ENCODE peak calls at places on chromosomes 7 and 10, in six cellular contexts. One of them, this sample, is unnamed.

GRCh38 chr10:16904619-16905018 is 87.4 kb upstream of the RSU1 start:
- DNase-seq in body of pancreas: no peak
- DNase-seq in A549: no peak
- DNase-seq in NB4: peak; percentile 66
- DNase-seq in Peyer's patch: no peak
- DNase-seq in stomach: no peak
- DNase-seq in this sample: no peak

GRCh38 chr7:48899932-48900331 is 24.4 kb upstream of the CDC14C start:
- DNase-seq in body of pancreas: no peak
- DNase-seq in A549: no peak
- DNase-seq in NB4: no peak
- DNase-seq in Peyer's patch: no peak
- DNase-seq in stomach: no peak
- DNase-seq in this sample: no peak

GRCh38 chr7:4797858-4798705 is 22.7 kb downstream of the AP5Z1 start:
- DNase-seq in body of pancreas: peak; percentile 63
- DNase-seq in A549: peak; percentile 73
- DNase-seq in NB4: peak; percentile 74
- DNase-seq in Peyer's patch: peak; percentile 24
- DNase-seq in stomach: peak; percentile 48
- DNase-seq in this sample: no peak

GRCh38 chr7:122166260-122166659 is 22.2 kb upstream of the AASS start:
- DNase-seq in body of pancreas: no peak
- DNase-seq in A549: no peak
- DNase-seq in NB4: no peak
- DNase-seq in Peyer's patch: no peak
- DNase-seq in stomach: no peak
- DNase-seq in this sample: no peak

GRCh38 chr7:97002555-97003261 is 2.6 kb upstream of the DLX6 start:
- DNase-seq in body of pancreas: no peak
- DNase-seq in A549: no peak
- DNase-seq in NB4: no peak
- DNase-seq in Peyer's patch: no peak
- DNase-seq in stomach: no peak
- DNase-seq in this sample: no peak

GRCh38 chr10:119409906-119410305 is 132.6 kb downstream of the RGS10 start:
- DNase-seq in body of pancreas: peak; percentile 22
- DNase-seq in A549: no peak
- DNase-seq in NB4: no peak
- DNase-seq in Peyer's patch: no peak
- DNase-seq in stomach: peak; percentile 58
- DNase-seq in this sample: no peak

GRCh38 chr7:108129018-108129965 is 869 bp downstream of the LAMB4 start:
- DNase-seq in body of pancreas: no peak
- DNase-seq in A549: no peak
- DNase-seq in NB4: no peak
- DNase-seq in Peyer's patch: no peak
- DNase-seq in stomach: no peak
- DNase-seq in this sample: no peak

GRCh38 chr10:68333452-68333851 is 724 bp upstream of the PBLD start:
- DNase-seq in body of pancreas: no peak
- DNase-seq in A549: no peak
- DNase-seq in NB4: no peak
- DNase-seq in Peyer's patch: no peak
- DNase-seq in stomach: no peak
- DNase-seq in this sample: no peak

GRCh38 chr10:72086466-72087391 is 1.6 kb downstream of the SPOCK2 start:
- DNase-seq in body of pancreas: no peak
- DNase-seq in A549: no peak
- DNase-seq in NB4: no peak
- DNase-seq in Peyer's patch: peak; percentile 91
- DNase-seq in stomach: no peak
- DNase-seq in this sample: no peak

GRCh38 chr10:62830577-62831122 is 14.5 kb upstream of the EGR2 start:
- DNase-seq in body of pancreas: no peak
- DNase-seq in A549: no peak
- DNase-seq in NB4: peak; percentile 49
- DNase-seq in Peyer's patch: no peak
- DNase-seq in stomach: no peak
- DNase-seq in this sample: no peak

GRCh38 chr10:99395750-99396445 is 34.5 kb downstream of the GOT1 start:
- DNase-seq in body of pancreas: no peak
- DNase-seq in A549: no peak
- DNase-seq in NB4: no peak
- DNase-seq in Peyer's patch: no peak
- DNase-seq in stomach: no peak
- DNase-seq in this sample: peak; percentile 79

GRCh38 chr7:27689878-27690164 is 27.1 kb upstream of the HIBADH start:
- DNase-seq in body of pancreas: no peak
- DNase-seq in A549: no peak
- DNase-seq in NB4: no peak
- DNase-seq in Peyer's patch: no peak
- DNase-seq in stomach: no peak
- DNase-seq in this sample: no peak

GRCh38 chr7:96344236-96344635 is 22.3 kb upstream of the SLC25A13 start:
- DNase-seq in body of pancreas: no peak
- DNase-seq in A549: no peak
- DNase-seq in NB4: no peak
- DNase-seq in Peyer's patch: no peak
- DNase-seq in stomach: no peak
- DNase-seq in this sample: no peak

GRCh38 chr7:151138541-151138910 is 29.0 kb downstream of the GBX1 start:
- DNase-seq in body of pancreas: no peak
- DNase-seq in A549: no peak
- DNase-seq in NB4: no peak
- DNase-seq in Peyer's patch: no peak
- DNase-seq in stomach: no peak
- DNase-seq in this sample: no peak

GRCh38 chr7:4712371-4713182 is 30.5 kb downstream of the FOXK1 start:
- DNase-seq in body of pancreas: no peak
- DNase-seq in A549: peak; percentile 88
- DNase-seq in NB4: peak; percentile 81
- DNase-seq in Peyer's patch: no peak
- DNase-seq in stomach: no peak
- DNase-seq in this sample: no peak

GRCh38 chr7:108086962-108087361 is 43.2 kb downstream of the LAMB4 start:
- DNase-seq in body of pancreas: no peak
- DNase-seq in A549: no peak
- DNase-seq in NB4: no peak
- DNase-seq in Peyer's patch: no peak
- DNase-seq in stomach: no peak
- DNase-seq in this sample: no peak

GRCh38 chr7:21028186-21028989 is 241.7 kb upstream of the SP8 start:
- DNase-seq in body of pancreas: no peak
- DNase-seq in A549: no peak
- DNase-seq in NB4: peak; percentile 64
- DNase-seq in Peyer's patch: no peak
- DNase-seq in stomach: no peak
- DNase-seq in this sample: no peak

GRCh38 chr10:130817046-130817624 is 494.4 kb downstream of the TCERG1L start:
- DNase-seq in body of pancreas: no peak
- DNase-seq in A549: no peak
- DNase-seq in NB4: peak; percentile 34
- DNase-seq in Peyer's patch: no peak
- DNase-seq in stomach: no peak
- DNase-seq in this sample: no peak

GRCh38 chr7:100719523-100720319 is 547 bp upstream of the EPO start:
- DNase-seq in body of pancreas: no peak
- DNase-seq in A549: no peak
- DNase-seq in NB4: peak; percentile 50
- DNase-seq in Peyer's patch: no peak
- DNase-seq in stomach: no peak
- DNase-seq in this sample: no peak

GRCh38 chr7:30796105-30796869 is 25.1 kb downstream of the MINDY4 start:
- DNase-seq in body of pancreas: no peak
- DNase-seq in A549: no peak
- DNase-seq in NB4: no peak
- DNase-seq in Peyer's patch: no peak
- DNase-seq in stomach: no peak
- DNase-seq in this sample: no peak

GRCh38 chr10:59750155-59750945 is 2.9 kb downstream of the MRLN start:
- DNase-seq in body of pancreas: no peak
- DNase-seq in A549: no peak
- DNase-seq in NB4: no peak
- DNase-seq in Peyer's patch: no peak
- DNase-seq in stomach: no peak
- DNase-seq in this sample: no peak

GRCh38 chr7:123944395-123944794 is 19.4 kb downstream of the SPAM1 start:
- DNase-seq in body of pancreas: no peak
- DNase-seq in A549: no peak
- DNase-seq in NB4: no peak
- DNase-seq in Peyer's patch: no peak
- DNase-seq in stomach: no peak
- DNase-seq in this sample: no peak

GRCh38 chr10:106872176-106872575 is 292.3 kb downstream of the SORCS1 start:
- DNase-seq in body of pancreas: no peak
- DNase-seq in A549: no peak
- DNase-seq in NB4: no peak
- DNase-seq in Peyer's patch: no peak
- DNase-seq in stomach: no peak
- DNase-seq in this sample: no peak

GRCh38 chr7:101816499-101817030 is 861 bp upstream of the CUX1 start:
- DNase-seq in body of pancreas: peak; percentile 68
- DNase-seq in A549: no peak
- DNase-seq in NB4: peak; percentile 74
- DNase-seq in Peyer's patch: no peak
- DNase-seq in stomach: peak; percentile 65
- DNase-seq in this sample: peak; percentile 67

GRCh38 chr7:87359366-87359765 is 13.9 kb downstream of the CROT start:
- DNase-seq in body of pancreas: no peak
- DNase-seq in A549: no peak
- DNase-seq in NB4: no peak
- DNase-seq in Peyer's patch: no peak
- DNase-seq in stomach: no peak
- DNase-seq in this sample: no peak

GRCh38 chr7:14635955-14636354 is 266.6 kb downstream of the DGKB start:
- DNase-seq in body of pancreas: no peak
- DNase-seq in A549: no peak
- DNase-seq in NB4: no peak
- DNase-seq in Peyer's patch: no peak
- DNase-seq in stomach: no peak
- DNase-seq in this sample: no peak

GRCh38 chr7:158273138-158273651 is 314.4 kb downstream of the PTPRN2 start:
- DNase-seq in body of pancreas: no peak
- DNase-seq in A549: no peak
- DNase-seq in NB4: no peak
- DNase-seq in Peyer's patch: no peak
- DNase-seq in stomach: no peak
- DNase-seq in this sample: no peak

GRCh38 chr10:73625004-73625883 is 16.0 kb downstream of the MYOZ1 start:
- DNase-seq in body of pancreas: peak; percentile 40
- DNase-seq in A549: peak; percentile 60
- DNase-seq in NB4: peak; percentile 76
- DNase-seq in Peyer's patch: peak; percentile 29
- DNase-seq in stomach: no peak
- DNase-seq in this sample: peak; percentile 65

GRCh38 chr7:895451-896052 is 19.2 kb downstream of the GET4 start:
- DNase-seq in body of pancreas: no peak
- DNase-seq in A549: no peak
- DNase-seq in NB4: no peak
- DNase-seq in Peyer's patch: no peak
- DNase-seq in stomach: no peak
- DNase-seq in this sample: no peak
- TF ChIP-seq POLR2A in body of pancreas: no peak
- TF ChIP-seq POLR2A in A549: no peak
- TF ChIP-seq POLR2A in NB4: no peak
- TF ChIP-seq POLR2A in Peyer's patch: no peak
- TF ChIP-seq POLR2A in stomach: no peak
- TF ChIP-seq POLR2A in this sample: no peak

GRCh38 chr10:42475168-42476098 is 162.9 kb downstream of the ZNF33B start:
- DNase-seq in body of pancreas: peak; percentile 29
- DNase-seq in A549: no peak
- DNase-seq in NB4: no peak
- DNase-seq in Peyer's patch: no peak
- DNase-seq in stomach: no peak
- DNase-seq in this sample: peak; percentile 40

GRCh38 chr10:42477170-42477569 is 161.2 kb downstream of the ZNF33B start:
- DNase-seq in body of pancreas: no peak
- DNase-seq in A549: no peak
- DNase-seq in NB4: no peak
- DNase-seq in Peyer's patch: no peak
- DNase-seq in stomach: no peak
- DNase-seq in this sample: no peak

GRCh38 chr10:42476101-42476500 is 162.3 kb downstream of the ZNF33B start:
- DNase-seq in body of pancreas: no peak
- DNase-seq in A549: no peak
- DNase-seq in NB4: no peak
- DNase-seq in Peyer's patch: no peak
- DNase-seq in stomach: no peak
- DNase-seq in this sample: no peak

GRCh38 chr10:42482411-42482810 is 156.0 kb downstream of the ZNF33B start:
- DNase-seq in body of pancreas: no peak
- DNase-seq in A549: no peak
- DNase-seq in NB4: no peak
- DNase-seq in Peyer's patch: no peak
- DNase-seq in stomach: no peak
- DNase-seq in this sample: no peak

GRCh38 chr10:42479057-42479456 is 159.3 kb downstream of the ZNF33B start:
- DNase-seq in body of pancreas: no peak
- DNase-seq in A549: no peak
- DNase-seq in NB4: no peak
- DNase-seq in Peyer's patch: no peak
- DNase-seq in stomach: no peak
- DNase-seq in this sample: no peak
- TF ChIP-seq POLR2A in body of pancreas: no peak
- TF ChIP-seq POLR2A in A549: no peak
- TF ChIP-seq POLR2A in NB4: no peak
- TF ChIP-seq POLR2A in Peyer's patch: no peak
- TF ChIP-seq POLR2A in stomach: no peak
- TF ChIP-seq POLR2A in this sample: no peak

GRCh38 chr7:89335490-89335889 is 540.0 kb upstream of the TEX47 start:
- DNase-seq in body of pancreas: no peak
- DNase-seq in A549: no peak
- DNase-seq in NB4: no peak
- DNase-seq in Peyer's patch: no peak
- DNase-seq in stomach: no peak
- DNase-seq in this sample: no peak
- TF ChIP-seq POLR2A in body of pancreas: no peak
- TF ChIP-seq POLR2A in A549: no peak
- TF ChIP-seq POLR2A in NB4: no peak
- TF ChIP-seq POLR2A in Peyer's patch: no peak
- TF ChIP-seq POLR2A in stomach: no peak
- TF ChIP-seq POLR2A in this sample: no peak

GRCh38 chr10:100769481-100769880 is 24.1 kb downstream of the PAX2 start:
- DNase-seq in body of pancreas: no peak
- DNase-seq in A549: no peak
- DNase-seq in NB4: no peak
- DNase-seq in Peyer's patch: no peak
- DNase-seq in stomach: no peak
- DNase-seq in this sample: no peak

GRCh38 chr10:100763043-100763747 is 17.8 kb downstream of the PAX2 start:
- DNase-seq in body of pancreas: no peak
- DNase-seq in A549: no peak
- DNase-seq in NB4: no peak
- DNase-seq in Peyer's patch: no peak
- DNase-seq in stomach: no peak
- DNase-seq in this sample: no peak

GRCh38 chr10:100766693-100767427 is 21.5 kb downstream of the PAX2 start:
- DNase-seq in body of pancreas: peak; percentile 45
- DNase-seq in A549: peak; percentile 32
- DNase-seq in NB4: no peak
- DNase-seq in Peyer's patch: no peak
- DNase-seq in stomach: no peak
- DNase-seq in this sample: no peak

GRCh38 chr10:100767428-100767779 is 22.0 kb downstream of the PAX2 start:
- DNase-seq in body of pancreas: no peak
- DNase-seq in A549: no peak
- DNase-seq in NB4: no peak
- DNase-seq in Peyer's patch: no peak
- DNase-seq in stomach: no peak
- DNase-seq in this sample: no peak
- TF ChIP-seq POLR2A in body of pancreas: no peak
- TF ChIP-seq POLR2A in A549: no peak
- TF ChIP-seq POLR2A in NB4: no peak
- TF ChIP-seq POLR2A in Peyer's patch: no peak
- TF ChIP-seq POLR2A in stomach: no peak
- TF ChIP-seq POLR2A in this sample: no peak